ENCODE peak calls at places on chromosomes 16 and 17, in five cellular contexts. V is psoas muscle, H is lower lobe of right lung, M is fibroblast of villous mesenchyme, S is epithelial cell of proximal tubule. C is an unnamed sample.

GRCh38 chr16:57178793-57179212 is 7.0 kb downstream of the PSME3IP1 start:
- DNase-seq in V (no peak), H (no peak), M (peak; percentile 29), S (no peak), C (no peak)

GRCh38 chr16:306911-307370 is 24.0 kb downstream of the PDIA2 start:
- DNase-seq in V (no peak), H (no peak), M (no peak), S (no peak), C (no peak)

GRCh38 chr16:47477680-47478079 is 16.5 kb downstream of the PHKB start:
- DNase-seq in V (no peak), H (no peak), M (peak; percentile 28), S (no peak), C (no peak)

GRCh38 chr17:81101614-81102306 is 63.5 kb upstream of the PVALEF start:
- DNase-seq in V (peak; percentile 91), H (peak; percentile 89), M (peak; percentile 73), S (no peak), C (peak; percentile 64)

GRCh38 chr17:82297280-82297803 is 20.1 kb downstream of the CD7 start:
- DNase-seq in V (peak; percentile 96), H (peak; percentile 92), M (peak; percentile 97), S (peak; percentile 91), C (peak; percentile 90)

GRCh38 chr16:89138843-89139520 is 32.6 kb upstream of the CDH15 start:
- DNase-seq in V (no peak), H (peak; percentile 24), M (no peak), S (no peak), C (no peak)

GRCh38 chr16:19857593-19857992 is 27.1 kb downstream of the GPRC5B start:
- DNase-seq in V (no peak), H (no peak), M (no peak), S (no peak), C (no peak)

GRCh38 chr17:7549401-7550055 is 670 bp downstream of the TNFSF12 start:
- DNase-seq in V (no peak), H (peak; percentile 75), M (no peak), S (no peak), C (no peak)

GRCh38 chr17:59361386-59361785 is 29.9 kb downstream of the YPEL2 start:
- DNase-seq in V (no peak), H (no peak), M (peak; percentile 96), S (no peak), C (peak; percentile 94)

GRCh38 chr17:4921320-4921719 is 10.8 kb upstream of the GP1BA start:
- DNase-seq in V (no peak), H (no peak), M (no peak), S (no peak), C (no peak)

GRCh38 chr17:76154292-76154691 is 13.2 kb upstream of the FOXJ1 start:
- DNase-seq in V (no peak), H (no peak), M (no peak), S (no peak), C (no peak)

GRCh38 chr17:80018917-80019651 is 16.6 kb downstream of the TBC1D16 start:
- DNase-seq in V (no peak), H (no peak), M (peak; percentile 27), S (no peak), C (no peak)
- TF ChIP-seq CTCF in V (no peak), H (no peak), M (no peak), S (no peak), C (no peak)

DNA sequence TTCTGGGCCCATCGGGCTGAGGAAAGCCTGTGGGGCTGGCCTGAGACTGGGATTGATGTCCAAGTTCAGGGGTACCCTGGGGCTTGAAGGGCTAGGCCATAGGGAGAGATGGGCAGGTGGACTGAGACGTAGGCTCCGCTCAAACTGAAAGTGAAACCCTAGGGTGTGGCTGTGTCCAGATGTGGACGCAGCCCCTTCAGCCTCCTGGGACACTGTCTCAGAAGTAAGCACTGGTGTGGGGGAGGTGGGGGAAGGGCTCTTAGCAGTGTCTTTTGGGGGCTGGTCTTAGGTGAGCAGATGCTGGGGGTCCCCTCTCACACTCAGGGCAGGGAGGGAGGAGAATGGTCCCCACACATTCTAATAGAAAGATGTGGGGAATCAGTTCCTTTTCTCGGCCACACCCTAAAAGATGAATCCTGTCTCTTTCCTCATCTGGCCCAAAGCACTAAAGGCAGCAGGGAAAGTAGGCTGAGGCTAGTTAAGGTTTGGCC is 5.5 kb downstream of the FMNL1 start:
- DNase-seq in V (peak; percentile 69), H (no peak), M (peak; percentile 80), S (no peak), C (no peak)
- H3K4me3 ChIP-seq in V (peak overlapping the region; percentile 41), H (peak overlapping the region; percentile 60), M (peak overlapping the region; percentile 34), S (no peak overlapping the region), C (no peak overlapping the region)

DNA sequence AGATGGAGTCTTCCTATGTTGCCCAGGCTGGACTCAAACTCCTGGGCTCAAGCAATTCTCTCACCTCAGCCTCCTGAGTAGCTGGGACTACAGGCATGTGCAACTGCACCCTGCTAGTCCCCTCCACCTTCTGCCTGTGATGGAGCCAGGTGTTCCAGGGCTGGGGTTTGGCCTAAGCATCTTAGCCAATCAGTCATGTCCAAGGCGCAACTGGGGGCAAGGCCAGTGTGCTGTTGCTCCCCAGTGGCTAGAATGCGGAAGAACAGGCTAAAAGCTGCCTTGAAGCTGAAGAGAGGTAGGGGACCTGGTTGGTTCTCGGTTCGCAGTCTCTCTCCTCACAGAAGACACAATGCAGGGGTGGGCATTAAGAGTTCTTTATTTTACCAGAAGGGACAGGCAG is 18.6 kb downstream of the FLOT2 start:
- DNase-seq in V (no peak), H (no peak), M (peak; percentile 63), S (no peak), C (peak; percentile 38)
- TF ChIP-seq CTCF in V (peak; percentile 30), H (no peak), M (peak; percentile 70), S (peak; percentile 52), C (peak; percentile 76)

GRCh38 chr17:55722016-55722706 is 503 bp downstream of the TMEM100 start:
- DNase-seq in V (no peak), H (no peak), M (no peak), S (no peak), C (peak; percentile 33)
- H3K4me3 ChIP-seq in V (peak overlapping the region; percentile 65), H (peak overlapping the region; percentile 50), M (peak overlapping the region; percentile 53), S (peak overlapping the region; percentile 29), C (peak overlapping the region; percentile 24)

GRCh38 chr16:5449901-5450300 is 352.3 kb upstream of the EEF2KMT start:
- DNase-seq in V (no peak), H (no peak), M (no peak), S (no peak), C (no peak)

GRCh38 chr16:5446623-5447240 is 349.1 kb upstream of the EEF2KMT start:
- DNase-seq in V (no peak), H (no peak), M (no peak), S (no peak), C (no peak)

GRCh38 chr16:5450435-5451104 is 353.0 kb upstream of the EEF2KMT start:
- DNase-seq in V (no peak), H (no peak), M (no peak), S (no peak), C (no peak)

GRCh38 chr16:5448798-5449197 is 351.2 kb upstream of the EEF2KMT start:
- DNase-seq in V (no peak), H (no peak), M (no peak), S (no peak), C (no peak)

DNA sequence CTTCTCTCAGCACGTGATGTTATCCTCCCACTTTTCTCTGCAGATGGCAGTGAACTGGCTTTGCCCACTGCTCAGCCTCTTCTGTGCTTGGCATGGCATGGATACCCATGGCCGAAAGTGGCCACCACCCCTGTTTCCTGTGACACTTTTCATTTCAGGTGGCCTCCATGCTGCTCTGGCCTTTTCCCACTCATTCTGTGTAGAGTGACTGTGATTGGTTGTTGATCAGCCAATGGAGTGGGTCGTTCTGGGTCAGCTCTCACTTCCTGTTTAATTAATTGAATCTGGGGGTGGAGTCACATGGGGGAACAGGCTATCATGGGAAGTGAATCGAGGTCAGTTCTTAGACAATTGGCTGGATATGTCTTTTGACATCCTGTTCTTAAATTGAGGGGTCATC is 350.1 kb upstream of the EEF2KMT start:
- DNase-seq in V (no peak), H (no peak), M (no peak), S (no peak), C (no peak)
- TF ChIP-seq CTCF in V (no peak), H (no peak), M (no peak), S (no peak), C (no peak)

DNA sequence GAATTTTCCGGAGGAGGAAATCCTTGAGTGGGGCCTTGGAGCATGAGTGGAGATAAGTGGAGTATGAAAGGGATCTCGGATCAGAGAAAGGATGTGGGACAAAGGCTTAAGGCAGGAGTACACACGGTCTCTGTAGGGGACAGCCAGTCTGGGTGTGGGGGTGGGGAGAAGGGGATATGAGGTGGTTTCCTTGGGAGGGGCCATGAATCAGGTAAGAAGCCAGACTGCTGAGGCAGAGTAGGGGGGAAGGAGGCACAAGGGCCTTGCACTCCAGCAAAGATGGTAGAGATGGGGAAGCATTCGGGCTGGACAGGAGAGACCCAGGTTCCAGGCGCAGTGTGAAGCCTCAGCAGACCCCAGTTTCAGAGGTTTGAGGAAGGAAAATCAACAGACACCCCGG is 1.6 kb downstream of the HSD11B2 start:
- DNase-seq in V (no peak), H (no peak), M (no peak), S (no peak), C (no peak)
- H3K4me3 ChIP-seq in V (no peak overlapping the region), H (peak overlapping the region; percentile 56), M (no peak overlapping the region), S (no peak overlapping the region), C (no peak overlapping the region)

C was measured in brain microvascular endothelial cell.